ENCODE peak calls at places on chromosome X, in seven cellular contexts. C is left colon; V is fibroblast of lung; F is activated CD4-positive, CD25-positive, alpha-beta regulatory T cell treated with anti-CD3 and anti-CD28 coated beads, Interleukin-2, amount 50 U/mL, for 72 hours; I is T-helper 1 cell; M is esophagus squamous epithelium; P is NCI-H2029. O is an unnamed sample.

GRCh38 chrX:72100824-72101351 is 30.8 kb downstream of the RTL5 start:
- DNase-seq in F (peak), M (no peak), I (peak), P (no peak), C (no peak), V (no peak), O (peak)

GRCh38 chrX:12563121-12563520 is 228.1 kb upstream of the PRPS2 start:
- DNase-seq in F (no peak), M (no peak), I (no peak), P (no peak), C (no peak), V (peak), O (no peak)

GRCh38 chrX:52216541-52216940 is 31.9 kb downstream of the MAGED4 start:
- DNase-seq in F (no peak), I (no peak), V (no peak), C (no peak), M (no peak), P (no peak), O (no peak)

GRCh38 chrX:83759872-83760271 is 101.1 kb upstream of the CYLC1 start:
- DNase-seq in C (no peak), P (no peak), F (no peak), I (no peak), M (no peak), V (peak), O (no peak)

GRCh38 chrX:9341305-9342201 is 123.3 kb upstream of the TBL1X start:
- DNase-seq in C (peak), F (peak), V (peak), M (peak), P (peak), I (peak), O (peak)

GRCh38 chrX:554271-554670 is 76.3 kb upstream of the SHOX start:
- DNase-seq in P (no peak), V (no peak), M (no peak), I (no peak), C (no peak), F (no peak), O (no peak)

GRCh38 chrX:10447577-10448214 is 172.7 kb downstream of the MID1 start:
- DNase-seq in C (no peak), V (peak), I (no peak), F (no peak), P (no peak), M (no peak), O (no peak)

GRCh38 chrX:54807524-54808108 is at the start of gene MAGED2:
- DNase-seq in F (no peak), C (peak), I (peak), P (no peak), M (no peak), V (peak), O (peak)

GRCh38 chrX:39063037-39063436 is 261.8 kb downstream of the MID1IP1 start:
- DNase-seq in F (no peak), V (no peak), M (no peak), P (peak), C (peak), I (no peak), O (no peak)

GRCh38 chrX:10576777-10577444 is 43.5 kb downstream of the MID1 start:
- DNase-seq in I (no peak), F (no peak), P (no peak), V (no peak), C (no peak), M (no peak), O (no peak)

GRCh38 chrX:5959286-5959685 is 269.4 kb downstream of the NLGN4X start:
- DNase-seq in M (no peak), C (no peak), F (no peak), P (no peak), V (no peak), I (no peak), O (no peak)

GRCh38 chrX:97482901-97483300 is 599.2 kb downstream of the RPA4 start:
- DNase-seq in F (no peak), P (no peak), M (no peak), C (no peak), V (no peak), I (no peak), O (no peak)

GRCh38 chrX:45769919-45770582 is 569.4 kb upstream of the DIPK2B start:
- DNase-seq in M (peak), P (no peak), F (peak), I (no peak), C (peak), V (peak), O (peak)

GRCh38 chrX:14398725-14399124 is 130.6 kb upstream of the GLRA2 start:
- DNase-seq in I (no peak), C (peak), P (no peak), M (no peak), V (no peak), F (no peak), O (no peak)

GRCh38 chrX:142089193-142089592 is 115.9 kb downstream of the MAGEC2 start:
- DNase-seq in I (no peak), F (no peak), C (no peak), V (peak), M (no peak), P (no peak), O (no peak)

O was measured in CD8-positive, alpha-beta T cell.